ENCODE peak calls at places on chromosome 9, in ten cellular contexts. I is GM13977, N is glutamatergic neuron, P is NCI-H1694, T is adrenal gland, Z is mesendoderm, U is LoVo, L is dermis microvascular lymphatic vessel endothelial cell, E is psoas muscle, O is EL. B is an unnamed sample.

GRCh38 chr9:120369608-120370220 is 210.3 kb downstream of the CDK5RAP2 start:
- DNase-seq in Z (no peak), I (no peak), T (no peak), L (no peak), E (no peak), O (peak), P (no peak), N (no peak), U (no peak), B (no peak)

GRCh38 chr9:3578786-3579185 is 53.0 kb upstream of the RFX3 start:
- DNase-seq in Z (no peak), I (no peak), N (no peak), T (no peak), P (no peak), O (peak), U (no peak), L (no peak), E (no peak), B (no peak)

GRCh38 chr9:69425402-69425801 is 100.4 kb downstream of the ENTREP1 start:
- DNase-seq in U (no peak), Z (no peak), N (no peak), O (no peak), I (no peak), E (no peak), P (no peak), L (no peak), T (no peak), B (no peak)

GRCh38 chr9:134544388-134545212 is 97.0 kb upstream of the COL5A1 start:
- DNase-seq in N (no peak), P (no peak), O (peak), Z (peak), T (no peak), E (no peak), I (no peak), L (no peak), U (no peak), B (no peak)

GRCh38 chr9:122126340-122127333 is 32.9 kb downstream of the NDUFA8 start:
- DNase-seq in Z (peak), O (peak), U (no peak), I (no peak), P (no peak), L (no peak), N (no peak), T (no peak), E (no peak), B (no peak)

GRCh38 chr9:128099932-128100491 is 27.5 kb downstream of the PTGES2 start:
- DNase-seq in U (no peak), P (no peak), L (peak), O (peak), I (no peak), T (no peak), Z (no peak), E (no peak), N (no peak), B (no peak)

GRCh38 chr9:105157178-105157583 is 87.3 kb upstream of the SLC44A1 start:
- DNase-seq in O (peak), T (peak), L (peak), Z (peak), E (peak), U (peak), I (peak), N (peak), P (peak), B (peak)

GRCh38 chr9:134069536-134070399 is 1.9 kb upstream of the BRD3 start:
- DNase-seq in L (no peak), P (no peak), E (no peak), T (peak), O (no peak), N (no peak), I (peak), Z (no peak), U (no peak), B (no peak)

GRCh38 chr9:75990905-75991304 is 100.4 kb downstream of the PCSK5 start:
- DNase-seq in U (no peak), P (no peak), T (no peak), I (no peak), Z (no peak), L (no peak), E (no peak), N (no peak), O (no peak), B (no peak)

GRCh38 chr9:118954822-118955221 is 414.4 kb downstream of the BRINP1 start:
- DNase-seq in N (no peak), U (no peak), T (no peak), O (no peak), I (no peak), L (no peak), P (no peak), E (no peak), Z (no peak), B (no peak)

GRCh38 chr9:87812375-87813118 is 70.1 kb upstream of the SPATA31E1 start:
- DNase-seq in Z (no peak), L (peak), N (peak), P (no peak), O (peak), U (no peak), T (no peak), I (no peak), E (no peak), B (peak)

GRCh38 chr9:126630458-126631237 is 16.9 kb downstream of the LMX1B start:
- DNase-seq in E (no peak), L (no peak), O (no peak), P (no peak), I (no peak), U (no peak), N (no peak), T (no peak), Z (peak), B (no peak)

GRCh38 chr9:131495726-131496292 is 6.9 kb upstream of the POMT1 start:
- DNase-seq in T (no peak), I (no peak), P (no peak), N (no peak), Z (no peak), O (no peak), U (no peak), L (no peak), E (no peak), B (no peak)

GRCh38 chr9:134189475-134190231 is 25.3 kb upstream of the RNU6ATAC start:
- DNase-seq in I (no peak), L (no peak), U (no peak), T (no peak), Z (no peak), N (peak), O (no peak), E (peak), P (peak), B (no peak)

GRCh38 chr9:75979362-75979761 is 88.9 kb downstream of the PCSK5 start:
- DNase-seq in T (no peak), O (no peak), L (no peak), Z (peak), E (no peak), N (no peak), U (peak), I (peak), P (no peak), B (no peak)

GRCh38 chr9:132638240-132638639 is 31.5 kb downstream of the DDX31 start:
- DNase-seq in U (no peak), L (no peak), Z (no peak), P (no peak), N (no peak), O (no peak), I (no peak), E (no peak), T (no peak), B (no peak)

GRCh38 chr9:73738741-73739530 is 587.3 kb downstream of the ANXA1 start:
- DNase-seq in E (no peak), O (no peak), T (no peak), U (no peak), N (no peak), I (no peak), Z (no peak), P (no peak), L (no peak), B (no peak)

GRCh38 chr9:109918359-109919163 is 138.6 kb downstream of the PALM2AKAP2 start:
- DNase-seq in N (no peak), Z (no peak), P (no peak), I (peak), O (no peak), U (no peak), E (no peak), T (no peak), L (no peak), B (no peak)

GRCh38 chr9:133615101-133615896 is 6.1 kb upstream of the FAM163B start:
- DNase-seq in O (no peak), L (no peak), U (no peak), Z (no peak), P (no peak), I (no peak), E (no peak), N (peak), T (no peak), B (no peak)

GRCh38 chr9:92739346-92740014 is 25.2 kb downstream of the BICD2 start:
- DNase-seq in U (no peak), Z (no peak), N (no peak), P (no peak), T (no peak), L (no peak), O (no peak), I (no peak), E (no peak), B (no peak)

GRCh38 chr9:92165472-92165871 is 50.3 kb upstream of the SPTLC1 start:
- DNase-seq in T (no peak), P (no peak), L (no peak), N (no peak), U (no peak), E (no peak), Z (no peak), O (no peak), I (no peak), B (no peak)

GRCh38 chr9:14313378-14313940 is 482 bp downstream of the NFIB start:
- DNase-seq in N (peak), E (no peak), P (no peak), L (no peak), Z (peak), O (peak), T (no peak), U (no peak), I (peak), B (peak)

GRCh38 chr9:83962165-83962564 is 17.9 kb downstream of the HNRNPK start:
- DNase-seq in O (peak), U (peak), N (no peak), P (no peak), L (no peak), T (no peak), I (no peak), E (no peak), Z (peak), B (no peak)

GRCh38 chr9:91047529-91047928 is 245.9 kb downstream of the SYK start:
- DNase-seq in T (no peak), P (no peak), I (no peak), E (no peak), U (no peak), L (no peak), N (no peak), O (peak), Z (no peak), B (no peak)

GRCh38 chr9:81092057-81092456 is 597.3 kb downstream of the TLE1 start:
- DNase-seq in E (no peak), L (no peak), I (no peak), N (no peak), P (no peak), O (no peak), Z (no peak), T (no peak), U (no peak), B (no peak)

GRCh38 chr9:124792976-124793594 is 16.2 kb downstream of the OLFML2A start:
- DNase-seq in E (no peak), Z (no peak), P (no peak), L (peak), O (peak), N (no peak), U (no peak), T (no peak), I (no peak), B (no peak)

GRCh38 chr9:136509549-136509948 is 26.7 kb upstream of the SEC16A start:
- DNase-seq in O (no peak), L (no peak), N (no peak), E (no peak), Z (no peak), T (no peak), P (no peak), I (no peak), U (no peak), B (no peak)

GRCh38 chr9:7266911-7267555 is 509.3 kb downstream of the KDM4C start:
- DNase-seq in P (no peak), Z (no peak), E (no peak), L (no peak), N (no peak), O (no peak), T (no peak), U (no peak), I (no peak), B (no peak)

GRCh38 chr9:33466565-33467495 is 6.9 kb downstream of the NOL6 start:
- DNase-seq in Z (peak), L (no peak), I (peak), N (peak), T (peak), P (peak), E (peak), O (peak), U (peak), B (peak)

GRCh38 chr9:137402752-137403151 is 20.2 kb downstream of the EXD3 start:
- DNase-seq in Z (no peak), O (no peak), L (no peak), E (no peak), U (no peak), I (no peak), T (no peak), P (no peak), N (no peak), B (no peak)

GRCh38 chr9:82987790-82988189 is 75.2 kb downstream of the RASEF start:
- DNase-seq in Z (no peak), L (no peak), O (no peak), N (no peak), P (no peak), U (no peak), E (no peak), T (no peak), I (no peak), B (no peak)

B was measured in testis.